ENCODE peak calls at places on chromosomes 5 and 9, in seven cellular contexts. One of them, this sample, is unnamed.

GRCh38 chr5:139837711-139838380 is 42.2 kb downstream of the PSD2 start:
- DNase-seq in GM12878: no peak
- DNase-seq in HepG2: no peak
- DNase-seq in HCT116: no peak
- DNase-seq in H1: no peak
- DNase-seq in K562: no peak
- DNase-seq in SK-N-SH: no peak
- DNase-seq in this sample: no peak

GRCh38 chr5:170747851-170748250 is 35.7 kb upstream of the GABRP start:
- DNase-seq in SK-N-SH: peak; percentile 59
- DNase-seq in H1: no peak
- DNase-seq in GM12878: no peak
- DNase-seq in HepG2: peak; percentile 15
- DNase-seq in K562: peak; percentile 23
- DNase-seq in HCT116: peak; percentile 16
- DNase-seq in this sample: peak; percentile 41

GRCh38 chr5:164002653-164003052 is 497.2 kb downstream of the MAT2B start:
- DNase-seq in K562: no peak
- DNase-seq in HCT116: no peak
- DNase-seq in SK-N-SH: no peak
- DNase-seq in H1: no peak
- DNase-seq in HepG2: no peak
- DNase-seq in GM12878: no peak
- DNase-seq in this sample: no peak

GRCh38 chr5:2375291-2375690 is 376.2 kb downstream of the IRX2 start:
- DNase-seq in HepG2: no peak
- DNase-seq in HCT116: no peak
- DNase-seq in H1: no peak
- DNase-seq in K562: no peak
- DNase-seq in SK-N-SH: no peak
- DNase-seq in GM12878: no peak
- DNase-seq in this sample: no peak

GRCh38 chr5:138753794-138754698 is 821 bp downstream of the CTNNA1 start:
- DNase-seq in GM12878: no peak
- DNase-seq in H1: no peak
- DNase-seq in HepG2: peak; percentile 89
- DNase-seq in HCT116: peak; percentile 80
- DNase-seq in K562: peak; percentile 91
- DNase-seq in SK-N-SH: peak; percentile 82
- DNase-seq in this sample: peak; percentile 65

GRCh38 chr5:139844472-139845145 is 49.0 kb downstream of the PSD2 start:
- DNase-seq in GM12878: peak; percentile 23
- DNase-seq in SK-N-SH: peak; percentile 81
- DNase-seq in HepG2: peak; percentile 66
- DNase-seq in HCT116: peak; percentile 79
- DNase-seq in K562: peak; percentile 86
- DNase-seq in H1: peak; percentile 64
- DNase-seq in this sample: peak; percentile 77

GRCh38 chr9:96047741-96048115 is 172.2 kb downstream of the ERCC6L2 start:
- DNase-seq in GM12878: no peak
- DNase-seq in HepG2: no peak
- DNase-seq in HCT116: no peak
- DNase-seq in H1: no peak
- DNase-seq in K562: no peak
- DNase-seq in SK-N-SH: no peak
- DNase-seq in this sample: no peak

GRCh38 chr5:63687854-63688253 is 274.4 kb downstream of the HTR1A start:
- DNase-seq in HCT116: no peak
- DNase-seq in K562: no peak
- DNase-seq in HepG2: no peak
- DNase-seq in SK-N-SH: no peak
- DNase-seq in H1: no peak
- DNase-seq in GM12878: no peak
- DNase-seq in this sample: no peak

GRCh38 chr9:115035872-115036612 is 81.9 kb downstream of the TNC start:
- DNase-seq in K562: peak; percentile 8
- DNase-seq in SK-N-SH: no peak
- DNase-seq in H1: no peak
- DNase-seq in HepG2: no peak
- DNase-seq in GM12878: peak; percentile 77
- DNase-seq in HCT116: peak; percentile 32
- DNase-seq in this sample: no peak

GRCh38 chr9:133880136-133880535 is 112.0 kb downstream of the VAV2 start:
- DNase-seq in K562: no peak
- DNase-seq in SK-N-SH: no peak
- DNase-seq in GM12878: no peak
- DNase-seq in H1: no peak
- DNase-seq in HCT116: no peak
- DNase-seq in HepG2: no peak
- DNase-seq in this sample: no peak

GRCh38 chr5:150288361-150288760 is 1.2 kb downstream of the CAMK2A start:
- DNase-seq in HCT116: no peak
- DNase-seq in GM12878: no peak
- DNase-seq in SK-N-SH: no peak
- DNase-seq in H1: no peak
- DNase-seq in HepG2: no peak
- DNase-seq in K562: no peak
- DNase-seq in this sample: no peak

GRCh38 chr9:129404621-129405020 is 216.3 kb downstream of the C9orf50 start:
- DNase-seq in SK-N-SH: peak; percentile 14
- DNase-seq in GM12878: no peak
- DNase-seq in HepG2: no peak
- DNase-seq in H1: no peak
- DNase-seq in K562: no peak
- DNase-seq in HCT116: no peak
- DNase-seq in this sample: no peak

GRCh38 chr5:9445989-9446388 is 99.9 kb downstream of the SEMA5A start:
- DNase-seq in K562: no peak
- DNase-seq in GM12878: no peak
- DNase-seq in SK-N-SH: no peak
- DNase-seq in H1: no peak
- DNase-seq in HCT116: no peak
- DNase-seq in HepG2: no peak
- DNase-seq in this sample: no peak

GRCh38 chr9:132319421-132320110 is 35.2 kb downstream of the SETX start:
- DNase-seq in GM12878: no peak
- DNase-seq in SK-N-SH: no peak
- DNase-seq in HCT116: no peak
- DNase-seq in H1: no peak
- DNase-seq in HepG2: no peak
- DNase-seq in K562: no peak
- DNase-seq in this sample: no peak

GRCh38 chr9:90966475-90967150 is 165.0 kb downstream of the SYK start:
- DNase-seq in HCT116: no peak
- DNase-seq in GM12878: no peak
- DNase-seq in H1: no peak
- DNase-seq in SK-N-SH: no peak
- DNase-seq in K562: no peak
- DNase-seq in HepG2: no peak
- DNase-seq in this sample: no peak

GRCh38 chr9:38089387-38090165 is 20.5 kb upstream of the SHB start:
- DNase-seq in HepG2: no peak
- DNase-seq in GM12878: no peak
- DNase-seq in HCT116: no peak
- DNase-seq in SK-N-SH: no peak
- DNase-seq in K562: no peak
- DNase-seq in H1: no peak
- DNase-seq in this sample: no peak

GRCh38 chr9:6680797-6681146 is 35.2 kb upstream of the GLDC start:
- DNase-seq in K562: peak; percentile 68
- DNase-seq in HepG2: peak; percentile 68
- DNase-seq in HCT116: no peak
- DNase-seq in SK-N-SH: peak; percentile 71
- DNase-seq in H1: no peak
- DNase-seq in GM12878: no peak
- DNase-seq in this sample: peak; percentile 74

GRCh38 chr9:12775373-12775962 is 648 bp downstream of the LURAP1L start:
- DNase-seq in HCT116: no peak
- DNase-seq in GM12878: no peak
- DNase-seq in SK-N-SH: peak; percentile 69
- DNase-seq in H1: no peak
- DNase-seq in HepG2: no peak
- DNase-seq in K562: no peak
- DNase-seq in this sample: no peak

GRCh38 chr5:123778641-123779040 is 266.7 kb downstream of the CSNK1G3 start:
- DNase-seq in HepG2: no peak
- DNase-seq in SK-N-SH: no peak
- DNase-seq in H1: no peak
- DNase-seq in K562: no peak
- DNase-seq in GM12878: no peak
- DNase-seq in HCT116: no peak
- DNase-seq in this sample: no peak

GRCh38 chr5:61332369-61332745 is 299 bp downstream of the ZSWIM6 start:
- DNase-seq in H1: no peak
- DNase-seq in GM12878: no peak
- DNase-seq in HepG2: no peak
- DNase-seq in SK-N-SH: peak; percentile 52
- DNase-seq in K562: peak; percentile 53
- DNase-seq in HCT116: no peak
- DNase-seq in this sample: no peak

GRCh38 chr9:81776390-81776789 is 87.0 kb upstream of the TLE1 start:
- DNase-seq in HepG2: no peak
- DNase-seq in H1: no peak
- DNase-seq in SK-N-SH: peak; percentile 14
- DNase-seq in GM12878: no peak
- DNase-seq in K562: no peak
- DNase-seq in HCT116: no peak
- DNase-seq in this sample: no peak

DNA sequence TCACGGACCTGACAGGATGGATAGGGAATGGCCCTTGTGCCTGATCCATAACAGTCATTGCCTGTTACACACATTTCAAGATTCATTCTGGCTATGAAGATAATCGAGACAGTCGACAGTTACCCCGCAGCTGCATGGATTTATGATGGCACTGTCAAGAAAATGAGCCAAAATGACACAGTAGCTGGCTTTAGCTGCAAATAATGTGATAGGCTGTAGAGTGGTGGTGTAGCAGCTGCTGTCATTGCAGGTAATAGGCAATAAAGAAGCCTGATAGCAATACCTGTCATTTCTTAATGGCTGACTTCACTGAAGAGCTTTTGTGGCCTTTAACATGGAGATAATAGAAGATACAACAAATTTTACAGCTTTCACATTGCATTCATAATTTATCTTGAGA is 1085.2 kb upstream of the ARRDC3 start:
- DNase-seq in HCT116: no peak
- DNase-seq in H1: no peak
- DNase-seq in K562: no peak
- DNase-seq in HepG2: no peak
- DNase-seq in SK-N-SH: no peak
- DNase-seq in GM12878: no peak
- DNase-seq in this sample: no peak
- TF ChIP-seq JUND in HCT116: no peak
- TF ChIP-seq JUND in H1: no peak
- TF ChIP-seq JUND in K562: no peak
- TF ChIP-seq JUND in HepG2: no peak
- TF ChIP-seq JUND in SK-N-SH: no peak
- TF ChIP-seq JUND in GM12878: no peak
- TF ChIP-seq JUND in this sample: no peak

GRCh38 chr9:137410891-137411249 is 12.1 kb downstream of the EXD3 start:
- DNase-seq in H1: no peak
- DNase-seq in HepG2: no peak
- DNase-seq in HCT116: no peak
- DNase-seq in K562: no peak
- DNase-seq in GM12878: no peak
- DNase-seq in SK-N-SH: no peak
- DNase-seq in this sample: no peak
- TF ChIP-seq JUND in H1: no peak
- TF ChIP-seq JUND in HepG2: no peak
- TF ChIP-seq JUND in HCT116: no peak
- TF ChIP-seq JUND in K562: no peak
- TF ChIP-seq JUND in GM12878: no peak
- TF ChIP-seq JUND in SK-N-SH: no peak
- TF ChIP-seq JUND in this sample: no peak

GRCh38 chr5:11045411-11045810 is 284.4 kb upstream of the DAP start:
- DNase-seq in SK-N-SH: no peak
- DNase-seq in K562: no peak
- DNase-seq in HCT116: no peak
- DNase-seq in H1: no peak
- DNase-seq in GM12878: no peak
- DNase-seq in HepG2: no peak
- DNase-seq in this sample: no peak

GRCh38 chr5:11047051-11047450 is 286.0 kb upstream of the DAP start:
- DNase-seq in GM12878: no peak
- DNase-seq in SK-N-SH: no peak
- DNase-seq in HCT116: no peak
- DNase-seq in K562: no peak
- DNase-seq in H1: no peak
- DNase-seq in HepG2: no peak
- DNase-seq in this sample: peak; percentile 25

GRCh38 chr5:11047625-11048024 is 286.6 kb upstream of the DAP start:
- DNase-seq in K562: no peak
- DNase-seq in HepG2: no peak
- DNase-seq in SK-N-SH: no peak
- DNase-seq in H1: no peak
- DNase-seq in HCT116: no peak
- DNase-seq in GM12878: no peak
- DNase-seq in this sample: no peak

GRCh38 chr5:11044581-11044980 is 283.5 kb upstream of the DAP start:
- DNase-seq in HCT116: no peak
- DNase-seq in K562: no peak
- DNase-seq in SK-N-SH: no peak
- DNase-seq in GM12878: no peak
- DNase-seq in HepG2: no peak
- DNase-seq in H1: no peak
- DNase-seq in this sample: no peak

GRCh38 chr5:11046160-11046559 is 285.1 kb upstream of the DAP start:
- DNase-seq in K562: peak; percentile 13
- DNase-seq in HepG2: no peak
- DNase-seq in GM12878: no peak
- DNase-seq in SK-N-SH: no peak
- DNase-seq in HCT116: no peak
- DNase-seq in H1: no peak
- DNase-seq in this sample: no peak
- TF ChIP-seq JUND in K562: no peak
- TF ChIP-seq JUND in HepG2: no peak
- TF ChIP-seq JUND in GM12878: no peak
- TF ChIP-seq JUND in SK-N-SH: no peak
- TF ChIP-seq JUND in HCT116: no peak
- TF ChIP-seq JUND in H1: no peak
- TF ChIP-seq JUND in this sample: no peak

DNA sequence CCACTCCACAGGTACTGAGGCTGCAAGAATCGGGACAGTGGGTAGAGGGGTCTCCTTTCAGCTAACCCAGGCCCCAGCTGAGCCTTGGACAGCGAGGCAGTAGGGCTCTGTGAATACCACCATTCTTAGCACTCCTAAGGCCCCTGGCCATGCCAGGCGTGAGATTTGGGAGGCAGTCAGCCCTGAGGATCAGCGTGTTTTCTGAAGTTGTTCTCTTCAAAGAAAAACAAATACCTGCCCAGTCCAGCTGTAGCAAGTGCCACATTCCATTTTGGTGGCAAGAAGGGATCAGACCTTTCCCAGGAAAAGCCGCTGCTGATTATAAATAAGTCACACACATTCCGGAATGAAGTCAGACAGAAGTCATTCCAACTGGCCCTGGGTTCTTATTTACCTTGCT is 47.8 kb downstream of the RALGPS1 start:
- DNase-seq in SK-N-SH: no peak
- DNase-seq in GM12878: no peak
- DNase-seq in HCT116: no peak
- DNase-seq in H1: no peak
- DNase-seq in HepG2: no peak
- DNase-seq in K562: no peak
- DNase-seq in this sample: no peak
- TF ChIP-seq JUND in SK-N-SH: no peak
- TF ChIP-seq JUND in GM12878: no peak
- TF ChIP-seq JUND in HCT116: no peak
- TF ChIP-seq JUND in H1: no peak
- TF ChIP-seq JUND in HepG2: no peak
- TF ChIP-seq JUND in K562: no peak
- TF ChIP-seq JUND in this sample: no peak